ENCODE peak calls at places on chromosomes 16 and 17, in five cellular contexts. M, I, E, B and R are unnamed samples.

GRCh38 chr17:20028436-20028835 is 19.3 kb downstream of the SPECC1 start:
- DNase-seq in M (no peak), I (no peak), E (no peak), B (peak), R (peak)

GRCh38 chr17:882827-883585 is 96.6 kb downstream of the NXN start:
- DNase-seq in M (no peak), I (no peak), E (no peak), B (no peak), R (peak)

GRCh38 chr16:12794486-12795399 is 8.9 kb downstream of the CPPED1 start:
- DNase-seq in M (no peak), I (no peak), E (peak), B (no peak), R (no peak)

GRCh38 chr17:39810939-39811728 is 53.0 kb downstream of the IKZF3 start:
- DNase-seq in M (no peak), I (no peak), E (no peak), B (no peak), R (no peak)

GRCh38 chr16:56911771-56912541 is 20.0 kb upstream of the HERPUD1 start:
- DNase-seq in M (no peak), I (no peak), E (peak), B (no peak), R (peak)

GRCh38 chr17:79177877-79178276 is 103.3 kb downstream of the ENGASE start:
- DNase-seq in M (no peak), I (no peak), E (no peak), B (no peak), R (no peak)

GRCh38 chr17:28811594-28812135 is 30.9 kb downstream of the FAM222B start:
- DNase-seq in M (no peak), I (no peak), E (no peak), B (no peak), R (peak)

GRCh38 chr16:56369202-56369601 is 56.1 kb downstream of the AMFR start:
- DNase-seq in M (no peak), I (no peak), E (no peak), B (no peak), R (no peak)

GRCh38 chr16:3738541-3738940 is 21.2 kb upstream of the TRAP1 start:
- DNase-seq in M (no peak), I (no peak), E (no peak), B (no peak), R (no peak)

GRCh38 chr17:79820959-79821330 is 18.3 kb downstream of the CBX4 start:
- DNase-seq in M (no peak), I (no peak), E (no peak), B (no peak), R (no peak)

GRCh38 chr17:79081571-79082276 is 7.1 kb downstream of the ENGASE start:
- DNase-seq in M (no peak), I (no peak), E (no peak), B (no peak), R (no peak)

GRCh38 chr17:18076941-18077340 is 10.8 kb upstream of the DRG2 start:
- DNase-seq in M (no peak), I (no peak), E (no peak), B (no peak), R (peak)

GRCh38 chr16:16062023-16062932 is 112.9 kb downstream of the ABCC1 start:
- DNase-seq in M (no peak), I (no peak), E (no peak), B (no peak), R (no peak)

GRCh38 chr16:49958474-49958873 is 66.6 kb upstream of the CNEP1R1 start:
- DNase-seq in M (no peak), I (no peak), E (no peak), B (no peak), R (no peak)

GRCh38 chr16:68642436-68643064 is 2.6 kb upstream of the CDH3 start:
- DNase-seq in M (no peak), I (no peak), E (no peak), B (no peak), R (peak)

GRCh38 chr16:85303354-85303883 is 191.1 kb upstream of the CIBAR2 start:
- DNase-seq in M (peak), I (no peak), E (peak), B (no peak), R (no peak)

GRCh38 chr17:61309857-61310256 is 89.8 kb upstream of the TBX2 start:
- DNase-seq in M (no peak), I (no peak), E (no peak), B (peak), R (peak)

GRCh38 chr17:48831549-48831883 is 681 bp downstream of the CALCOCO2 start:
- DNase-seq in M (no peak), I (no peak), E (no peak), B (no peak), R (no peak)